ENCODE peak calls at places on chromosomes 12 and 14, in eight cellular contexts. X is IMR-90, M is left ventricle myocardium inferior, K is stomach, L is OCI-LY7, B is body of pancreas, R is mammary epithelial cell, W is heart right ventricle. S is an unnamed sample. For H3K4me1 and H3K9me3, the result is how much of the 10 kb centered on the place peaks cover.

GRCh38 chr12:52925717-52926595 is 21.1 kb upstream of the KRT8 start:
- DNase-seq in X (no peak), M (no peak), K (peak), L (no peak), B (peak), R (peak), W (no peak), S (no peak)

GRCh38 chr14:43361766-43362165 is 1145.3 kb downstream of the FSCB start:
- DNase-seq in X (no peak), M (no peak), K (no peak), L (no peak), B (no peak), R (no peak), W (no peak), S (no peak)

GRCh38 chr12:7129647-7130536 is at the start of gene CLSTN3:
- DNase-seq in X (peak), M (peak), K (peak), L (peak), B (peak), R (peak), W (peak), S (peak)

GRCh38 chr12:66905201-66905600 is 226.3 kb upstream of the GRIP1 start:
- DNase-seq in X (no peak), M (no peak), K (no peak), L (no peak), B (no peak), R (peak), W (no peak), S (no peak)

GRCh38 chr12:13422291-13422690 is 225.8 kb downstream of the EMP1 start:
- DNase-seq in X (no peak), M (no peak), K (no peak), L (no peak), B (no peak), R (peak), W (no peak), S (no peak)

GRCh38 chr14:32318087-32318486 is 11.0 kb upstream of the AKAP6 start:
- DNase-seq in X (no peak), M (no peak), K (no peak), L (no peak), B (no peak), R (no peak), W (no peak), S (no peak)

GRCh38 chr12:18700254-18700653 is 37.6 kb downstream of the PLCZ1 start:
- DNase-seq in X (peak), M (no peak), K (no peak), L (no peak), B (peak), R (no peak), W (no peak), S (no peak)

GRCh38 chr14:88986146-88986841 is 161.8 kb downstream of the TTC8 start:
- DNase-seq in X (peak), M (peak), K (no peak), L (no peak), B (no peak), R (peak), W (peak), S (no peak)

GRCh38 chr14:22563987-22564386 is 25.0 kb downstream of the DAD1 start:
- DNase-seq in X (no peak), M (no peak), K (no peak), L (peak), B (no peak), R (no peak), W (no peak), S (no peak)

GRCh38 chr14:51006781-51007211 is 62.5 kb upstream of the PYGL start:
- DNase-seq in X (peak), M (no peak), K (no peak), L (no peak), B (peak), R (peak), W (no peak), S (peak)

GRCh38 chr14:56196274-56196673 is 78.1 kb downstream of the PELI2 start:
- DNase-seq in X (peak), M (no peak), K (no peak), L (peak), B (no peak), R (no peak), W (no peak), S (no peak)

GRCh38 chr12:43028826-43029225 is 439.3 kb upstream of the PRICKLE1 start:
- DNase-seq in X (peak), M (no peak), K (no peak), L (no peak), B (no peak), R (no peak), W (no peak), S (no peak)

GRCh38 chr12:51827925-51828818 is 20.3 kb downstream of the FIGNL2 start:
- DNase-seq in X (peak), M (no peak), K (peak), L (no peak), B (no peak), R (peak), W (no peak), S (no peak)

GRCh38 chr12:14999421-15000047 is 26.7 kb downstream of the PDE6H start:
- DNase-seq in X (no peak), M (no peak), K (no peak), L (no peak), B (no peak), R (peak), W (no peak), S (peak)

GRCh38 chr12:27014859-27015729 is 910 bp upstream of the TM7SF3 start:
- DNase-seq in X (no peak), M (no peak), K (no peak), L (peak), B (no peak), R (no peak), W (no peak), S (no peak)

GRCh38 chr14:34693228-34693939 is 21.0 kb downstream of the CFL2 start:
- DNase-seq in X (no peak), M (peak), K (peak), L (peak), B (peak), R (peak), W (no peak), S (peak)

GRCh38 chr14:67335781-67336180 is 23.8 kb downstream of the ATP6V1D start:
- DNase-seq in X (peak), M (no peak), K (no peak), L (peak), B (no peak), R (no peak), W (no peak), S (peak)
- TF ChIP-seq CTCF in X (peak), M (peak), K (no peak), L (peak), B (peak), R (peak), W (peak), S (peak)

GRCh38 chr12:120822832-120823503 is 81.2 kb downstream of the SPPL3 start:
- DNase-seq in X (no peak), M (no peak), K (no peak), L (no peak), B (no peak), R (no peak), W (no peak), S (no peak)
- H3K4me1 ChIP-seq in X (under half), M (half or more), K (under half), L (under half), B (under half), R (under half), W (under half), S (under half)

GRCh38 chr14:29861996-29862395 is 65.7 kb downstream of the PRKD1 start:
- DNase-seq in X (no peak), M (no peak), K (no peak), L (no peak), B (no peak), R (no peak), W (no peak), S (no peak)

GRCh38 chr14:29868000-29868399 is 59.6 kb downstream of the PRKD1 start:
- DNase-seq in X (peak), M (no peak), K (no peak), L (no peak), B (no peak), R (no peak), W (no peak), S (peak)

GRCh38 chr14:29865299-29865698 is 62.3 kb downstream of the PRKD1 start:
- DNase-seq in X (no peak), M (no peak), K (no peak), L (no peak), B (no peak), R (no peak), W (no peak), S (peak)
- H3K9me3 ChIP-seq in X (under half), M (under half), K (under half), L (under half), B (under half), R (under half), W (under half), S (under half)

DNA sequence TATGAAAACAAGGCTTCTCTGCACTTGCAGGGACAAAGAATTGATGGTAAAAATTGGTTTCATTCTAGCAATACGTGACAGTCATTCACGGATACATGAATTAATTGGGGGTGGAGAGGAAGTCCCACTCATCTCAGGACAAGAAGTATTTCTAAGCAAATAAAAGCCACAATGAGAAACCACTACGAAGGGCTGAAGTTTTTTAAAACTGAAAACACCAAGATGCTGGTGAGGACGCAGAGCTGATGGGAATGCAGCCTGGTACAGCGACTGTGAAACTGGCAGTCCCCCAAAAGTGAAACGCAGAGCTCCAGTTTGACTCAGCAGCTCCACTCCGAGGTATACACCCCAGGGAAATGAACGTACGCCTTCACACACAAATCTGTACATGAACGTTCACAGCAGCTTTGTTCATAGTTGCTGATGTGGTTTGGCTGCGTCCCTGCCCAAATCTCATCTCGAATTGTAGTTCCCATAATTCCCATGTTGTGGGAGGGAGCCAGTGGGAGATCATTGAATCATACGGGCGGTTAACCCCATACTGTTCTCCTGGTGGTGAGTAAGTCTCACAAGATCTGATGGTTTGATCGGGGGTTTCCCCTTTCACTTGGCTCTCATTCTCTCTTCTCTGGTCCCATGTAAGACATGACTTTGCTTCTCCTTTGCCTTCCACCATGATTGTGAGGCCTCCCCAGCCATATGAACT is 89.0 kb downstream of the SCARB1 start:
- DNase-seq in X (peak), M (no peak), K (no peak), L (peak), B (peak), R (peak), W (no peak), S (peak)
- TF ChIP-seq CTCF in X (no peak), M (no peak), K (no peak), L (peak), B (no peak), R (no peak), W (peak), S (peak)

GRCh38 chr14:103549361-103550311 is 12.8 kb downstream of the BAG5 start:
- DNase-seq in X (no peak), M (peak), K (no peak), L (no peak), B (peak), R (no peak), W (peak), S (no peak)
- H3K4me1 ChIP-seq in X (under half), M (half or more), K (half or more), L (under half), B (under half), R (under half), W (half or more), S (under half)

GRCh38 chr12:34402228-34402898 is 380.1 kb downstream of the ALG10 start:
- DNase-seq in X (no peak), M (peak), K (peak), L (no peak), B (peak), R (no peak), W (peak), S (no peak)
- H3K9me3 ChIP-seq in X (half or more), M (half or more), K (half or more), L (under half), B (under half), R (half or more), W (under half), S (under half)

S was measured in A673.